ENCODE peak calls at places on chromosomes 12 and 14, in four cellular contexts. J, Y, E and O are unnamed samples.

GRCh38 chr14:31568671-31569070 is 7.5 kb downstream of the NUBPL start:
- DNase-seq in Y (peak; percentile 5), E (no peak), J (no peak), O (no peak)

GRCh38 chr12:93381183-93381975 is 3.7 kb downstream of the NUDT4 start:
- DNase-seq in Y (no peak), J (peak; percentile 8), E (no peak), O (no peak)

GRCh38 chr12:6548556-6549378 is 7.1 kb downstream of the IFFO1 start:
- DNase-seq in Y (peak; percentile 80), E (no peak), J (no peak), O (no peak)

GRCh38 chr14:93115920-93116675 is at the start of gene ITPK1:
- DNase-seq in Y (peak; percentile 46), E (peak; percentile 72), J (peak; percentile 78), O (peak; percentile 92)

GRCh38 chr12:8742501-8742900 is 44.7 kb downstream of the RIMKLB start:
- DNase-seq in Y (peak; percentile 70), J (no peak), E (no peak), O (no peak)

GRCh38 chr12:104462325-104462724 is 5.6 kb downstream of the CHST11 start:
- DNase-seq in Y (no peak), J (no peak), E (no peak), O (no peak)

GRCh38 chr14:105398726-105399440 is 545 bp downstream of the TEX22 start:
- DNase-seq in E (peak; percentile 16), Y (no peak), J (peak; percentile 64), O (peak; percentile 90)

GRCh38 chr12:64352181-64352580 is 38.4 kb downstream of the C12orf56 start:
- DNase-seq in J (peak; percentile 26), Y (no peak), E (no peak), O (no peak)

GRCh38 chr12:52542157-52542556 is 10.8 kb downstream of the KRT71 start:
- DNase-seq in J (no peak), Y (no peak), E (no peak), O (no peak)

GRCh38 chr14:78010688-78011087 is 159.5 kb upstream of the NRXN3 start:
- DNase-seq in Y (peak; percentile 61), J (no peak), E (no peak), O (no peak)

GRCh38 chr12:32893458-32893857 is 3.1 kb downstream of the PKP2 start:
- DNase-seq in J (peak; percentile 46), Y (no peak), E (no peak), O (no peak)

GRCh38 chr12:31386364-31386777 is 60.4 kb upstream of the SINHCAF start:
- DNase-seq in E (no peak), Y (no peak), J (peak; percentile 98), O (no peak)

GRCh38 chr12:74043343-74043742 is 494.3 kb upstream of the ATXN7L3B start:
- DNase-seq in E (no peak), J (peak; percentile 2), Y (peak; percentile 89), O (no peak)

GRCh38 chr12:132560421-132560830 is 50.0 kb downstream of the LRCOL1 start:
- DNase-seq in E (peak; percentile 36), Y (no peak), J (peak; percentile 56), O (peak; percentile 82)

GRCh38 chr12:53122961-53123468 is 19.7 kb downstream of the SOAT2 start:
- DNase-seq in E (no peak), J (no peak), Y (no peak), O (peak; percentile 62)

GRCh38 chr14:55426881-55427280 is 13.5 kb downstream of the TBPL2 start:
- DNase-seq in J (no peak), E (peak; percentile 35), Y (no peak), O (no peak)

GRCh38 chr14:61861320-61861865 is 99.2 kb downstream of the SNAPC1 start:
- DNase-seq in J (no peak), Y (no peak), E (no peak), O (no peak)

GRCh38 chr14:73272393-73272792 is 35.1 kb downstream of the PAPLN start:
- DNase-seq in J (no peak), E (no peak), Y (no peak), O (no peak)

GRCh38 chr12:59069481-59069880 is 149.2 kb upstream of the LRIG3 start:
- DNase-seq in Y (no peak), J (no peak), E (no peak), O (no peak)

GRCh38 chr14:23360496-23360895 is 4.5 kb downstream of the EFS start:
- DNase-seq in Y (no peak), E (peak; percentile 35), J (peak; percentile 74), O (peak; percentile 63)

GRCh38 chr12:25840678-25841077 is 117.8 kb upstream of the RASSF8 start:
- DNase-seq in Y (peak; percentile 82), J (no peak), E (no peak), O (no peak)

GRCh38 chr14:103110681-103111296 is 12.5 kb upstream of the TNFAIP2 start:
- DNase-seq in Y (no peak), E (no peak), J (peak; percentile 60), O (no peak)

GRCh38 chr12:122004633-122005071 is 17.0 kb upstream of the BCL7A start:
- DNase-seq in J (no peak), Y (no peak), E (no peak), O (no peak)

GRCh38 chr12:64256166-64256800 is 34.2 kb upstream of the KICS2 start:
- DNase-seq in J (peak; percentile 83), E (no peak), Y (peak; percentile 72), O (peak; percentile 48)

GRCh38 chr12:75585309-75585708 is 73.9 kb upstream of the KRR1 start:
- DNase-seq in E (no peak), J (no peak), Y (peak; percentile 81), O (no peak)

GRCh38 chr14:50345891-50346422 is 33.8 kb downstream of the DMAC2L start:
- DNase-seq in Y (peak; percentile 25), E (no peak), J (no peak), O (no peak)

GRCh38 chr12:12612403-12612802 is 727 bp downstream of the CREBL2 start:
- DNase-seq in E (peak; percentile 16), Y (peak; percentile 78), J (peak; percentile 67), O (peak; percentile 60)

GRCh38 chr12:509494-509893 is 49.8 kb downstream of the B4GALNT3 start:
- DNase-seq in Y (peak; percentile 10), J (no peak), E (no peak), O (no peak)